ENCODE peak calls at places on chromosomes 13 and 19, in eight cellular contexts. One of them, this sample, is unnamed.

GRCh38 chr13:64925284-64925683 is 2304.9 kb downstream of the PCDH9 start:
- DNase-seq in SK-N-SH: no peak
- DNase-seq in NCI-H510A treated with DMSO at 0.1 percent for 48 hours: no peak
- DNase-seq in NCI-H345: no peak
- DNase-seq in HFF-Myc: no peak
- DNase-seq in HT-29: no peak
- DNase-seq in activated CD8-positive, alpha-beta memory T cell treated with anti-CD3 and anti-CD28 coated beads for 1 hour: no peak
- DNase-seq in C1 segment of cervical spinal cord: no peak
- DNase-seq in this sample: no peak

GRCh38 chr13:25148005-25148798 is 23.9 kb downstream of the AMER2 start:
- DNase-seq in NCI-H345: no peak
- DNase-seq in HFF-Myc: no peak
- DNase-seq in activated CD8-positive, alpha-beta memory T cell treated with anti-CD3 and anti-CD28 coated beads for 1 hour: no peak
- DNase-seq in C1 segment of cervical spinal cord: no peak
- DNase-seq in NCI-H510A treated with DMSO at 0.1 percent for 48 hours: no peak
- DNase-seq in SK-N-SH: no peak
- DNase-seq in HT-29: no peak
- DNase-seq in this sample: no peak

GRCh38 chr19:51712461-51713081 is 11.2 kb downstream of the HAS1 start:
- DNase-seq in activated CD8-positive, alpha-beta memory T cell treated with anti-CD3 and anti-CD28 coated beads for 1 hour: no peak
- DNase-seq in HFF-Myc: no peak
- DNase-seq in C1 segment of cervical spinal cord: no peak
- DNase-seq in NCI-H510A treated with DMSO at 0.1 percent for 48 hours: peak; percentile 16
- DNase-seq in NCI-H345: no peak
- DNase-seq in SK-N-SH: no peak
- DNase-seq in HT-29: peak; percentile 87
- DNase-seq in this sample: no peak

GRCh38 chr13:41813426-41813825 is 147.5 kb downstream of the VWA8 start:
- DNase-seq in C1 segment of cervical spinal cord: no peak
- DNase-seq in SK-N-SH: no peak
- DNase-seq in NCI-H345: no peak
- DNase-seq in HFF-Myc: no peak
- DNase-seq in NCI-H510A treated with DMSO at 0.1 percent for 48 hours: no peak
- DNase-seq in activated CD8-positive, alpha-beta memory T cell treated with anti-CD3 and anti-CD28 coated beads for 1 hour: no peak
- DNase-seq in HT-29: no peak
- DNase-seq in this sample: no peak

GRCh38 chr13:66414196-66414800 is 815.8 kb downstream of the PCDH9 start:
- DNase-seq in HT-29: no peak
- DNase-seq in HFF-Myc: no peak
- DNase-seq in activated CD8-positive, alpha-beta memory T cell treated with anti-CD3 and anti-CD28 coated beads for 1 hour: no peak
- DNase-seq in NCI-H510A treated with DMSO at 0.1 percent for 48 hours: no peak
- DNase-seq in C1 segment of cervical spinal cord: no peak
- DNase-seq in NCI-H345: no peak
- DNase-seq in SK-N-SH: no peak
- DNase-seq in this sample: no peak

GRCh38 chr19:32313866-32314265 is 31.5 kb upstream of the ZNF507 start:
- DNase-seq in SK-N-SH: no peak
- DNase-seq in activated CD8-positive, alpha-beta memory T cell treated with anti-CD3 and anti-CD28 coated beads for 1 hour: no peak
- DNase-seq in C1 segment of cervical spinal cord: no peak
- DNase-seq in NCI-H510A treated with DMSO at 0.1 percent for 48 hours: no peak
- DNase-seq in NCI-H345: no peak
- DNase-seq in HFF-Myc: no peak
- DNase-seq in HT-29: no peak
- DNase-seq in this sample: no peak

GRCh38 chr19:54208784-54209057 is 8.1 kb downstream of the RPS9 start:
- DNase-seq in NCI-H510A treated with DMSO at 0.1 percent for 48 hours: no peak
- DNase-seq in C1 segment of cervical spinal cord: no peak
- DNase-seq in NCI-H345: no peak
- DNase-seq in HFF-Myc: no peak
- DNase-seq in HT-29: no peak
- DNase-seq in activated CD8-positive, alpha-beta memory T cell treated with anti-CD3 and anti-CD28 coated beads for 1 hour: no peak
- DNase-seq in SK-N-SH: no peak
- DNase-seq in this sample: no peak

GRCh38 chr19:18414504-18415176 is 4.6 kb upstream of the SSBP4 start:
- DNase-seq in activated CD8-positive, alpha-beta memory T cell treated with anti-CD3 and anti-CD28 coated beads for 1 hour: no peak
- DNase-seq in HFF-Myc: no peak
- DNase-seq in SK-N-SH: no peak
- DNase-seq in C1 segment of cervical spinal cord: no peak
- DNase-seq in NCI-H510A treated with DMSO at 0.1 percent for 48 hours: no peak
- DNase-seq in NCI-H345: no peak
- DNase-seq in HT-29: peak; percentile 47
- DNase-seq in this sample: no peak

GRCh38 chr19:30719991-30720329 is 347.8 kb downstream of the ZNF536 start:
- DNase-seq in HT-29: no peak
- DNase-seq in NCI-H345: no peak
- DNase-seq in HFF-Myc: no peak
- DNase-seq in C1 segment of cervical spinal cord: no peak
- DNase-seq in SK-N-SH: peak; percentile 76
- DNase-seq in NCI-H510A treated with DMSO at 0.1 percent for 48 hours: no peak
- DNase-seq in activated CD8-positive, alpha-beta memory T cell treated with anti-CD3 and anti-CD28 coated beads for 1 hour: no peak
- DNase-seq in this sample: no peak